ENCODE peak calls at places on chromosomes 16 and 17, in four cellular contexts. X, L, E and V are unnamed samples.

GRCh38 chr16:275041-275621 is 613 bp downstream of the RGS11 start:
- DNase-seq in L (no peak), X (no peak), E (no peak), V (no peak)

GRCh38 chr16:54242199-54242598 is 44.4 kb downstream of the IRX3 start:
- DNase-seq in L (no peak), E (no peak), X (no peak), V (no peak)

GRCh38 chr17:3924421-3925350 is 8.4 kb upstream of the P2RX1 start:
- DNase-seq in X (no peak), E (no peak), L (no peak), V (no peak)

GRCh38 chr17:64682261-64683181 is 20.4 kb upstream of the SMURF2 start:
- DNase-seq in X (peak; percentile 76), E (no peak), L (no peak), V (no peak)

GRCh38 chr17:31594416-31594815 is 202.9 kb downstream of the RAB11FIP4 start:
- DNase-seq in L (no peak), E (no peak), X (no peak), V (no peak)

GRCh38 chr17:40372031-40372430 is 7.5 kb upstream of the GJD3 start:
- DNase-seq in E (no peak), X (no peak), L (no peak), V (no peak)

GRCh38 chr17:15348030-15348429 is 6.6 kb upstream of the TEKT3 start:
- DNase-seq in E (no peak), X (no peak), L (no peak), V (no peak)

GRCh38 chr16:79980650-79981521 is 380.3 kb upstream of the MAF start:
- DNase-seq in E (no peak), L (no peak), X (no peak), V (no peak)

GRCh38 chr17:66573078-66573477 is 261.8 kb upstream of the CACNG5 start:
- DNase-seq in L (no peak), E (no peak), X (no peak), V (no peak)

GRCh38 chr17:806346-807145 is 24.4 kb downstream of the MRM3 start:
- DNase-seq in L (no peak), E (no peak), X (no peak), V (no peak)

GRCh38 chr17:78138204-78139060 is 7.8 kb upstream of the C17orf99 start:
- DNase-seq in X (no peak), E (no peak), L (peak; percentile 29), V (no peak)

GRCh38 chr17:42519546-42520444 is 16.2 kb upstream of the NAGLU start:
- DNase-seq in X (peak; percentile 99), L (peak; percentile 86), E (peak; percentile 97), V (no peak)

GRCh38 chr17:56909742-56910508 is 3.9 kb downstream of the TRIM25 start:
- DNase-seq in X (no peak), L (peak; percentile 51), E (no peak), V (no peak)

GRCh38 chr17:43006639-43007551 is at the start of gene IFI35:
- DNase-seq in L (peak; percentile 87), E (peak; percentile 87), X (peak; percentile 76), V (peak; percentile 76)

GRCh38 chr17:4738136-4739121 is 1.2 kb upstream of the ZMYND15 start:
- DNase-seq in L (peak; percentile 57), X (no peak), E (no peak), V (no peak)

GRCh38 chr17:77273397-77274136 is 132.8 kb downstream of the SEC14L1 start:
- DNase-seq in L (no peak), E (no peak), X (peak; percentile 64), V (no peak)

GRCh38 chr17:9509236-9509813 is 66.3 kb downstream of the STX8 start:
- DNase-seq in L (no peak), E (no peak), X (no peak), V (no peak)

GRCh38 chr17:74893936-74894671 is 671 bp upstream of the FADS6 start:
- DNase-seq in L (no peak), X (no peak), E (no peak), V (no peak)

GRCh38 chr16:30185683-30186421 is 2.5 kb downstream of the CORO1A start:
- DNase-seq in E (peak; percentile 30), X (no peak), L (peak; percentile 57), V (peak; percentile 81)

GRCh38 chr17:75498019-75498725 is 17.2 kb downstream of the CASKIN2 start:
- DNase-seq in X (no peak), L (no peak), E (no peak), V (no peak)

GRCh38 chr17:67717192-67717623 is 528 bp upstream of the NOL11 start:
- DNase-seq in E (no peak), X (no peak), L (no peak), V (peak; percentile 1)

GRCh38 chr17:19986941-19987714 is 9.5 kb upstream of the AKAP10 start:
- DNase-seq in L (no peak), E (no peak), X (no peak), V (no peak)

GRCh38 chr17:45246861-45247428 is 14.9 kb downstream of the SPATA32 start:
- DNase-seq in X (no peak), L (no peak), E (no peak), V (no peak)

GRCh38 chr17:30091771-30092170 is 24.8 kb upstream of the NSRP1 start:
- DNase-seq in L (no peak), X (peak; percentile 79), E (no peak), V (no peak)

GRCh38 chr17:41810659-41811548 is 845 bp downstream of the P3H4 start:
- DNase-seq in E (peak; percentile 42), L (no peak), X (no peak), V (no peak)

GRCh38 chr16:69610356-69610755 is 44.6 kb downstream of the NFAT5 start:
- DNase-seq in L (no peak), X (no peak), E (no peak), V (no peak)